ENCODE peak calls at places on chromosomes 13 and 19, in seven cellular contexts. V, Y, R, W, P, E and A are unnamed samples. For H3K4me1, the result is how much of the 10 kb centered on the place peaks cover.

GRCh38 chr19:49682274-49682673 is 5.2 kb downstream of the PRMT1 start:
- DNase-seq in V (no peak), Y (no peak), R (no peak), W (no peak), P (no peak), E (no peak), A (no peak)

GRCh38 chr19:40941481-40942219 is 49.4 kb upstream of the CYP2B6 start:
- DNase-seq in V (no peak), Y (no peak), R (no peak), W (no peak), P (no peak), E (no peak), A (no peak)

GRCh38 chr19:36152061-36152885 is at the start of gene COX7A1:
- DNase-seq in V (peak), Y (no peak), R (peak), W (no peak), P (no peak), E (no peak), A (no peak)

GRCh38 chr19:14479985-14480694 is 5.0 kb upstream of the PTGER1 start:
- DNase-seq in V (peak), Y (peak), R (no peak), W (no peak), P (no peak), E (no peak), A (no peak)

GRCh38 chr19:45347570-45348366 is 7.2 kb downstream of the KLC3 start:
- DNase-seq in V (no peak), Y (no peak), R (no peak), W (no peak), P (no peak), E (no peak), A (no peak)

GRCh38 chr13:33279898-33280549 is 5.5 kb downstream of the STARD13 start:
- DNase-seq in V (no peak), Y (no peak), R (no peak), W (no peak), P (peak), E (peak), A (peak)

GRCh38 chr13:80036845-80037504 is 304.0 kb downstream of the SPRY2 start:
- DNase-seq in V (no peak), Y (no peak), R (no peak), W (no peak), P (no peak), E (no peak), A (no peak)

GRCh38 chr13:66520511-66521390 is 709.4 kb downstream of the PCDH9 start:
- DNase-seq in V (no peak), Y (no peak), R (no peak), W (no peak), P (no peak), E (no peak), A (no peak)

GRCh38 chr19:39341122-39341719 is 1.0 kb upstream of the SAMD4B start:
- DNase-seq in V (peak), Y (no peak), R (peak), W (no peak), P (no peak), E (no peak), A (peak)

GRCh38 chr19:19061491-19061890 is 2.3 kb upstream of the SLC25A42 start:
- DNase-seq in V (peak), Y (no peak), R (peak), W (no peak), P (no peak), E (no peak), A (no peak)

GRCh38 chr13:102441085-102441484 is 39.2 kb upstream of the FGF14 start:
- DNase-seq in V (no peak), Y (no peak), R (no peak), W (no peak), P (no peak), E (no peak), A (no peak)

GRCh38 chr13:19055611-19056010 is 126.0 kb downstream of the TUBA3C start:
- DNase-seq in V (no peak), Y (no peak), R (no peak), W (no peak), P (no peak), E (no peak), A (no peak)

GRCh38 chr13:56166864-56167263 is 973.9 kb upstream of the PRR20A start:
- DNase-seq in V (no peak), Y (no peak), R (no peak), W (no peak), P (no peak), E (no peak), A (no peak)
- H3K27ac ChIP-seq in V (no peak), Y (no peak), R (no peak), W (no peak), P (no peak), E (no peak), A (no peak)

GRCh38 chr13:77868717-77869116 is 49.9 kb downstream of the EDNRB start:
- DNase-seq in V (no peak), Y (no peak), R (no peak), W (no peak), P (peak), E (peak), A (no peak)

GRCh38 chr13:77872995-77873394 is 45.6 kb downstream of the EDNRB start:
- DNase-seq in V (no peak), Y (no peak), R (no peak), W (no peak), P (no peak), E (no peak), A (no peak)

GRCh38 chr13:77874406-77874805 is 44.2 kb downstream of the EDNRB start:
- DNase-seq in V (no peak), Y (no peak), R (no peak), W (no peak), P (no peak), E (no peak), A (no peak)

GRCh38 chr13:77876176-77876575 is 42.5 kb downstream of the EDNRB start:
- DNase-seq in V (no peak), Y (no peak), R (no peak), W (no peak), P (no peak), E (no peak), A (peak)

GRCh38 chr13:77871596-77871995 is 47.0 kb downstream of the EDNRB start:
- DNase-seq in V (no peak), Y (no peak), R (no peak), W (no peak), P (no peak), E (no peak), A (no peak)
- H3K4me1 ChIP-seq in V (under half), Y (under half), R (under half), W (under half), P (under half), E (under half), A (under half)

DNA sequence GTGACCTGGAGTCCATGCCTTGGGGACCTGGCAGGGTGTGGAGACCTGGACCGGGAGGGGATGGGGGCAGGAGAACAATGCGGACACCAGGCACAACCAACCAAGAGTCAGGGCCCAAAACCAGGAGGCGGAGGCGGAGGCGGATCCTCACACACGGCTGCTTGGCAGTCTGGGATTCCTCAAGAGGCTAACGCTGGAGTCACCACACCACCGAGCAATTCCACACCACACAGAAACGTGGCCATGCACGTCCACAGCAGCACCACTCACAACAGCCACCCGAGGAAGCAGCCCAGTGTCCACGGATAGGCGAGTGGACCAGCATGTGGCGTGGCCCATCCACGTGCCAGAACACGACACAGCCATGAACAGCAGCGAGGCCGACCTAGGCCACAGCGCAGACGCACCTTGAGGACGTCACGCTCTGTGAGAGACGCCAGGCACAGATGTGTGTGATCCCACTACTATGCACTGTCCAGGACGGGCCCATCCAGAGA is 17.7 kb downstream of the SBNO2 start:
- DNase-seq in V (no peak), Y (no peak), R (peak), W (no peak), P (no peak), E (no peak), A (no peak)
- H3K27ac ChIP-seq in V (no peak), Y (peak), R (peak), W (peak), P (no peak), E (no peak), A (peak)

GRCh38 chr13:114123448-114123847 is 9.0 kb downstream of the RASA3 start:
- DNase-seq in V (no peak), Y (no peak), R (no peak), W (no peak), P (no peak), E (no peak), A (no peak)

GRCh38 chr13:114122591-114123211 is 9.7 kb downstream of the RASA3 start:
- DNase-seq in V (no peak), Y (no peak), R (no peak), W (no peak), P (no peak), E (no peak), A (no peak)

GRCh38 chr13:114124921-114125320 is 7.5 kb downstream of the RASA3 start:
- DNase-seq in V (no peak), Y (no peak), R (no peak), W (no peak), P (peak), E (peak), A (no peak)

GRCh38 chr13:114124486-114124885 is 7.9 kb downstream of the RASA3 start:
- DNase-seq in V (no peak), Y (no peak), R (no peak), W (no peak), P (no peak), E (no peak), A (no peak)

DNA sequence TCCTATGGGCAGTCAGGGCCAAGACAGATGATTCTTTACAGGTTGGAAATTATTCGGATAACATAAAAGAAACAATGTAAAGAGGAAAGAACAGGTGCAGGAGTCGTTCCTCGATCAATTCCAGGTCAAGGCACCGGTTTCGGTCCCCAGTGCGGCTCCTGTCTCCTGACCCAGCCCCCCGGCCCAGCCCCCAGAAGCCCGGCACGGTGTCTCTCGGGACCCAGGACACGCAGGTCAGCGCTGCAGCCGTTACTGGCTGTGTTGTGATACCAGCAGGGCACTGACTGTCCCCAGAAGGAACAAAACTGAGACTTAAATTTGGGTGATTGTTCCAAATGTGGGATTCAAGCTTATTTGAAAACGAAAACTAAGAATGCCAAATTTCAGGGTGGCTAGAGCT is 8.5 kb downstream of the RASA3 start:
- DNase-seq in V (no peak), Y (no peak), R (no peak), W (no peak), P (no peak), E (no peak), A (no peak)
- H3K4me1 ChIP-seq in V (under half), Y (under half), R (under half), W (half or more), P (under half), E (under half), A (under half)

DNA sequence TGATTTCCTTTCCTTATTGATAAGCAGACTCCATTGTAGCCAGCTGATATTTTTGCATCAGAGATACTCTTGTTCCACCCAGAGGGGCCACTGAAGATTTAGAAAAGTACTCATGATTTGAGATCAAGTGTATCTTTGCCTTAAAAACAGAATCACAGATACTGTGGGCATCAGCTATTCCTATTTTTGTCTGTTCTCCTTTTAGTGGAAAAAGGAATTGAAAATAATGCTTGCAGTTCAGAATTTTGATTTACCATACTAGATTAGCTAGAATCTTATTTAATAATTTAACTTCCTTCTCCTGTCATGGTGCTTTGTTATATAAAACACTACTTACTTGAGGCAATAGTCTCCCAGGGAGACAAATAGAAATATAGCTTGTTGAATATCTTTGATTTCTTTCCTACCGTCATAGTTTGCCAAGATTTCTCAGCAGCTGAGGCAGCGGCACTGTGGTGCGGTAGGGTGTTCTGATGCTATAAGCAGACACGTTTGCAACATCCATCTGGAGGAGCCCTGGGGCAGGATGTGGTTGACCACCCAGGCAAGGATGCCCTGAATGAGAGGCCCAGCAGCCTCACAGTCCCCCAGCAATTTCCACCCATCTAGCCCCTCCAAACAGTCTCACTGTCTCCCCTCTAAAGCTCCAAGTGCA is 47.0 kb upstream of the RAP2A start:
- DNase-seq in V (peak), Y (no peak), R (no peak), W (no peak), P (no peak), E (no peak), A (no peak)
- H3K27ac ChIP-seq in V (no peak), Y (no peak), R (peak), W (no peak), P (no peak), E (no peak), A (no peak)

GRCh38 chr19:46357846-46358583 is 11.1 kb downstream of the PPP5C start:
- DNase-seq in V (no peak), Y (no peak), R (no peak), W (no peak), P (no peak), E (no peak), A (no peak)
- H3K4me1 ChIP-seq in V (under half), Y (under half), R (under half), W (under half), P (under half), E (under half), A (under half)